ENCODE peak calls at places on chromosomes 4 and X, in seven cellular contexts. B is nephron progenitor cell; R is EL; N is endodermal cell; V is naive thymus-derived CD8-positive, alpha-beta T cell; A is NAMALWA; C is LoVo. J is an unnamed sample.

GRCh38 chr4:118288097-118288496 is 64.7 kb downstream of the PRSS12 start:
- DNase-seq in C (no peak), A (no peak), R (peak), V (no peak), B (no peak), N (no peak), J (no peak)

GRCh38 chr4:175536852-175537453 is 275.1 kb downstream of the GPM6A start:
- DNase-seq in B (peak), R (peak), N (no peak), A (peak), V (no peak), C (peak), J (no peak)

GRCh38 chr4:118344801-118345200 is 8.0 kb downstream of the PRSS12 start:
- DNase-seq in N (no peak), C (peak), V (no peak), R (no peak), A (no peak), B (no peak), J (no peak)

GRCh38 chrX:71542411-71542810 is 9.5 kb downstream of the OGT start:
- DNase-seq in A (no peak), R (peak), N (no peak), C (peak), V (no peak), B (no peak), J (no peak)

GRCh38 chr4:76584235-76585152 is 149.5 kb downstream of the SHROOM3 start:
- DNase-seq in B (no peak), R (no peak), N (no peak), C (no peak), A (no peak), V (no peak), J (no peak)

GRCh38 chr4:125847518-125847917 is 532.8 kb downstream of the FAT4 start:
- DNase-seq in B (no peak), C (no peak), R (no peak), V (no peak), A (no peak), N (no peak), J (no peak)

GRCh38 chr4:165877291-165877690 is 4.3 kb downstream of the TLL1 start:
- DNase-seq in N (no peak), V (no peak), C (no peak), B (no peak), A (no peak), R (no peak), J (no peak)

GRCh38 chrX:30957753-30958152 is 68.7 kb upstream of the TAB3 start:
- DNase-seq in B (no peak), C (peak), V (no peak), N (peak), R (peak), A (no peak), J (no peak)

GRCh38 chr4:85482000-85482738 is 7.2 kb downstream of the ARHGAP24 start:
- DNase-seq in R (no peak), C (no peak), V (no peak), B (no peak), A (no peak), N (peak), J (no peak)

GRCh38 chrX:110413727-110414124 is 55.1 kb downstream of the RTL9 start:
- DNase-seq in C (no peak), B (no peak), R (no peak), N (no peak), V (no peak), A (no peak), J (no peak)

GRCh38 chrX:150919401-150919800 is 20.9 kb upstream of the CD99L2 start:
- DNase-seq in V (no peak), C (no peak), N (no peak), B (no peak), A (no peak), R (no peak), J (no peak)

GRCh38 chr4:31068257-31069075 is 348.3 kb downstream of the PCDH7 start:
- DNase-seq in R (no peak), V (no peak), A (no peak), N (no peak), C (no peak), B (no peak), J (no peak)

GRCh38 chr4:41364871-41365270 is 108.1 kb downstream of the UCHL1 start:
- DNase-seq in A (no peak), R (no peak), C (no peak), B (no peak), V (no peak), N (no peak), J (no peak)

GRCh38 chrX:71514367-71515038 is 18.4 kb upstream of the OGT start:
- DNase-seq in C (no peak), A (no peak), V (peak), B (no peak), R (no peak), N (no peak), J (peak)

GRCh38 chr4:25117274-25117673 is 43.0 kb downstream of the SEPSECS start:
- DNase-seq in N (no peak), A (no peak), B (no peak), C (no peak), V (no peak), R (no peak), J (no peak)

GRCh38 chrX:136185409-136186022 is 38.2 kb downstream of the FHL1 start:
- DNase-seq in C (no peak), R (peak), A (no peak), N (no peak), V (no peak), B (no peak), J (no peak)

GRCh38 chr4:921830-922331 is 10.2 kb downstream of the GAK start:
- DNase-seq in N (peak), A (peak), V (no peak), C (no peak), B (no peak), R (no peak), J (no peak)

GRCh38 chr4:45350438-45350837 is 624.1 kb upstream of the GNPDA2 start:
- DNase-seq in B (no peak), A (peak), C (peak), R (no peak), V (no peak), N (no peak), J (no peak)

GRCh38 chr4:3340703-3341088 is 47.9 kb downstream of the RGS12 start:
- DNase-seq in B (no peak), V (no peak), A (no peak), N (no peak), C (no peak), R (no peak), J (no peak)

GRCh38 chr4:29390921-29391320 is 1329.2 kb upstream of the PCDH7 start:
- DNase-seq in N (no peak), R (peak), A (no peak), C (no peak), B (no peak), V (no peak), J (no peak)

GRCh38 chr4:181820518-181820917 is 422.7 kb upstream of the TENM3 start:
- DNase-seq in B (no peak), R (no peak), C (no peak), A (no peak), V (no peak), N (no peak), J (no peak)

GRCh38 chr4:113292371-113293042 is 243.1 kb downstream of the ANK2 start:
- DNase-seq in C (no peak), A (no peak), N (peak), R (peak), V (no peak), B (peak), J (no peak)

GRCh38 chr4:52863324-52863723 is 1.2 kb downstream of the RASL11B start:
- DNase-seq in C (no peak), N (peak), B (no peak), R (no peak), A (no peak), V (no peak), J (no peak)

J was measured in CD4-positive, alpha-beta memory T cell.